ENCODE peak calls at places on chromosome 13, in ten cellular contexts. Y, W, S, H, B, E, Q, I, V and D are unnamed samples.

GRCh38 chr13:95530178-95530577 is 22.3 kb upstream of the CLDN10 start:
- DNase-seq in I (peak; percentile 74), E (peak; percentile 20), B (no peak), Y (peak; percentile 82), S (peak; percentile 66), Q (peak; percentile 79), W (no peak), H (no peak), V (no peak), D (peak; percentile 54)

GRCh38 chr13:73162912-73163911 is 104.4 kb downstream of the KLF5 start:
- DNase-seq in W (no peak), Q (peak; percentile 59), E (no peak), Y (no peak), I (no peak), H (no peak), S (no peak), B (no peak), V (no peak), D (no peak)

GRCh38 chr13:20534038-20534608 is 8.5 kb upstream of the CRYL1 start:
- DNase-seq in Q (no peak), I (no peak), E (no peak), V (no peak), Y (no peak), S (no peak), W (no peak), H (no peak), B (no peak), D (no peak)

GRCh38 chr13:101306773-101307172 is 109.5 kb downstream of the NALCN start:
- DNase-seq in I (no peak), B (no peak), E (no peak), Y (no peak), V (no peak), S (no peak), Q (no peak), W (no peak), H (no peak), D (no peak)

GRCh38 chr13:59774511-59774911 is 389.2 kb downstream of the DIAPH3 start:
- DNase-seq in H (no peak), S (peak; percentile 86), V (no peak), I (peak; percentile 43), B (no peak), Y (peak; percentile 77), W (no peak), E (peak; percentile 17), Q (peak; percentile 41), D (no peak)

GRCh38 chr13:70505809-70506208 is 397.6 kb upstream of the KLHL1 start:
- DNase-seq in S (no peak), V (no peak), B (no peak), W (no peak), H (no peak), E (no peak), Q (no peak), I (no peak), Y (no peak), D (no peak)

GRCh38 chr13:34322416-34323074 is 504.6 kb downstream of the RFC3 start:
- DNase-seq in S (no peak), I (no peak), Q (no peak), B (no peak), Y (no peak), V (no peak), E (no peak), W (no peak), H (no peak), D (no peak)

GRCh38 chr13:108959254-108959653 is 329.8 kb downstream of the MYO16 start:
- DNase-seq in I (peak; percentile 18), Q (peak; percentile 24), H (no peak), E (no peak), Y (peak; percentile 29), V (no peak), S (no peak), B (no peak), W (no peak), D (no peak)

GRCh38 chr13:106533940-106534843 is 1.3 kb downstream of the EFNB2 start:
- DNase-seq in S (peak; percentile 87), H (no peak), V (peak; percentile 60), W (peak; percentile 33), I (no peak), E (no peak), B (peak; percentile 63), Q (peak; percentile 62), Y (peak; percentile 74), D (peak; percentile 75)

GRCh38 chr13:51432576-51432975 is 20.3 kb downstream of the INTS6 start:
- DNase-seq in E (no peak), S (no peak), Y (no peak), B (no peak), V (no peak), W (no peak), H (no peak), I (no peak), Q (no peak), D (no peak)

GRCh38 chr13:98103942-98104880 is 38.7 kb upstream of the FARP1 start:
- DNase-seq in Y (no peak), I (no peak), H (no peak), W (no peak), Q (peak; percentile 23), S (no peak), B (no peak), E (no peak), V (no peak), D (no peak)

GRCh38 chr13:66354880-66355279 is 875.3 kb downstream of the PCDH9 start:
- DNase-seq in S (no peak), E (no peak), I (no peak), Y (no peak), H (no peak), V (no peak), W (no peak), Q (no peak), B (no peak), D (no peak)

GRCh38 chr13:113096052-113096744 is 9.4 kb upstream of the F7 start:
- DNase-seq in Y (no peak), Q (no peak), E (no peak), W (no peak), I (no peak), H (no peak), V (peak; percentile 33), B (no peak), S (no peak), D (no peak)